ENCODE peak calls at places on chromosome 22, in six cellular contexts. N, I, J, S, F and D are unnamed samples.
A peak's percentile ranks its signal among the peaks of the same experiment; 100 is the strongest.

GRCh38 chr22:46057762-46058420 is 80.9 kb upstream of the WNT7B start:
- DNase-seq in N (peak; percentile 72), I (no peak), J (peak; percentile 81), S (peak; percentile 45), F (peak; percentile 76), D (peak; percentile 50)

GRCh38 chr22:29979645-29980303 is 96.8 kb downstream of the MTMR3 start:
- DNase-seq in N (no peak), I (no peak), J (no peak), S (no peak), F (no peak), D (peak; percentile 29)

GRCh38 chr22:29218758-29219408 is 13.2 kb downstream of the EMID1 start:
- DNase-seq in N (no peak), I (no peak), J (peak; percentile 56), S (no peak), F (peak; percentile 33), D (no peak)

GRCh38 chr22:36317658-36318271 is 64.8 kb downstream of the APOL1 start:
- DNase-seq in N (no peak), I (no peak), J (no peak), S (no peak), F (peak; percentile 79), D (no peak)

GRCh38 chr22:34055525-34056200 is 135.4 kb upstream of the LARGE1 start:
- DNase-seq in N (no peak), I (no peak), J (no peak), S (no peak), F (no peak), D (peak; percentile 15)

GRCh38 chr22:27405672-27406388 is 395.7 kb downstream of the MN1 start:
- DNase-seq in N (no peak), I (no peak), J (no peak), S (no peak), F (peak; percentile 78), D (peak; percentile 11)

GRCh38 chr22:49102367-49102766 is 725.3 kb downstream of the BRD1 start:
- DNase-seq in N (no peak), I (no peak), J (no peak), S (peak; percentile 33), F (no peak), D (no peak)

GRCh38 chr22:38453065-38453672 is 1.8 kb downstream of the KCNJ4 start:
- DNase-seq in N (no peak), I (no peak), J (no peak), S (no peak), F (no peak), D (no peak)

GRCh38 chr22:48568736-48569330 is 1258.8 kb downstream of the BRD1 start:
- DNase-seq in N (no peak), I (peak; percentile 54), J (no peak), S (no peak), F (peak; percentile 19), D (no peak)

GRCh38 chr22:27972732-27973698 is 54.0 kb upstream of the PITPNB start:
- DNase-seq in N (no peak), I (no peak), J (no peak), S (no peak), F (no peak), D (no peak)

GRCh38 chr22:29887358-29887757 is 4.4 kb downstream of the MTMR3 start:
- DNase-seq in N (no peak), I (no peak), J (no peak), S (no peak), F (no peak), D (no peak)

GRCh38 chr22:44428941-44429615 is 69.0 kb downstream of the RTL6 start:
- DNase-seq in N (peak; percentile 45), I (no peak), J (no peak), S (peak; percentile 28), F (no peak), D (no peak)

GRCh38 chr22:41048791-41049717 is 43.3 kb upstream of the EP300 start:
- DNase-seq in N (no peak), I (peak; percentile 13), J (peak; percentile 74), S (no peak), F (peak; percentile 88), D (no peak)

GRCh38 chr22:50443202-50443601 is 31.6 kb downstream of the SBF1 start:
- DNase-seq in N (no peak), I (no peak), J (no peak), S (peak; percentile 54), F (no peak), D (no peak)

GRCh38 chr22:46681010-46681409 is 57.0 kb downstream of the CERK start:
- DNase-seq in N (no peak), I (no peak), J (no peak), S (no peak), F (no peak), D (no peak)

GRCh38 chr22:25405854-25406509 is 158.5 kb upstream of the GRK3 start:
- DNase-seq in N (no peak), I (no peak), J (no peak), S (no peak), F (no peak), D (no peak)

GRCh38 chr22:50694099-50694498 is 21.5 kb downstream of the SHANK3 start:
- DNase-seq in N (no peak), I (no peak), J (no peak), S (peak; percentile 30), F (no peak), D (no peak)

GRCh38 chr22:19948057-19948760 is 6.6 kb upstream of the TXNRD2 start:
- DNase-seq in N (no peak), I (no peak), J (peak; percentile 66), S (no peak), F (no peak), D (no peak)

GRCh38 chr22:27576413-27576812 is 225.1 kb downstream of the MN1 start:
- DNase-seq in N (no peak), I (no peak), J (no peak), S (no peak), F (no peak), D (no peak)